ENCODE peak calls at places on chromosomes 6 and 20, in five cellular contexts. T is dorsolateral prefrontal cortex, K is BE2C, G is MG63, W is H9. O is an unnamed sample.

GRCh38 chr6:147022041-147022440 is 182.2 kb upstream of the STXBP5 start:
- DNase-seq in W (no peak), T (no peak), G (no peak), K (no peak), O (no peak)

GRCh38 chr6:3549314-3549940 is 92.6 kb upstream of the SLC22A23 start:
- DNase-seq in W (no peak), K (no peak), G (no peak), T (no peak), O (no peak)

GRCh38 chr6:127933852-127934840 is 33.3 kb upstream of the THEMIS start:
- DNase-seq in T (no peak), K (no peak), G (no peak), W (no peak), O (no peak)

GRCh38 chr6:139252018-139252390 is 39.8 kb downstream of the TXLNB start:
- DNase-seq in W (no peak), T (no peak), K (no peak), G (no peak), O (no peak)

GRCh38 chr6:12608016-12608860 is 108.3 kb upstream of the PHACTR1 start:
- DNase-seq in W (no peak), K (no peak), T (no peak), G (no peak), O (no peak)

GRCh38 chr20:36181934-36182603 is 27.5 kb downstream of the EPB41L1 start:
- DNase-seq in W (no peak), T (no peak), G (peak; percentile 21), K (no peak), O (peak; percentile 42)

GRCh38 chr6:93352604-93353003 is 66.8 kb downstream of the EPHA7 start:
- DNase-seq in W (no peak), G (no peak), T (no peak), K (no peak), O (no peak)

GRCh38 chr6:31441368-31442267 is 38.2 kb downstream of the MICA start:
- DNase-seq in K (peak; percentile 73), W (peak; percentile 87), T (peak; percentile 72), G (peak; percentile 67), O (peak; percentile 71)

GRCh38 chr6:126904176-126904575 is 214.3 kb upstream of the RSPO3 start:
- DNase-seq in W (no peak), T (no peak), K (no peak), G (no peak), O (no peak)

GRCh38 chr20:50642288-50642803 is 49.0 kb downstream of the RIPOR3 start:
- DNase-seq in G (no peak), T (no peak), W (peak; percentile 93), K (no peak), O (peak; percentile 60)

GRCh38 chr6:135300576-135300975 is 119.5 kb downstream of the MYB start:
- DNase-seq in G (no peak), T (no peak), W (no peak), K (no peak), O (no peak)

GRCh38 chr6:10719386-10720228 is 3.3 kb upstream of the TMEM14C start:
- DNase-seq in T (no peak), K (peak; percentile 15), G (peak; percentile 38), W (no peak), O (no peak)

GRCh38 chr6:52154381-52154780 is 31.8 kb upstream of the IL17A start:
- DNase-seq in W (no peak), K (no peak), T (no peak), G (no peak), O (no peak)

GRCh38 chr6:117483645-117484016 is 1.2 kb downstream of the DCBLD1 start:
- DNase-seq in T (no peak), G (no peak), K (peak; percentile 12), W (no peak), O (peak; percentile 62)

GRCh38 chr6:21935561-21936028 is 342.0 kb downstream of the SOX4 start:
- DNase-seq in G (peak; percentile 19), T (no peak), W (peak; percentile 64), K (peak; percentile 40), O (peak; percentile 36)

GRCh38 chr20:32517914-32518592 is 67.1 kb downstream of the NOL4L start:
- DNase-seq in W (no peak), G (no peak), K (no peak), T (no peak), O (no peak)

GRCh38 chr6:166515072-166515810 is 71.2 kb downstream of the RAMACL start:
- DNase-seq in G (peak; percentile 87), T (peak; percentile 60), K (peak; percentile 75), W (no peak), O (peak; percentile 50)

GRCh38 chr20:58150772-58151171 is 77.7 kb downstream of the ANKRD60 start:
- DNase-seq in W (peak; percentile 82), G (no peak), T (no peak), K (peak; percentile 67), O (no peak)

GRCh38 chr6:155177369-155177961 is 86.3 kb upstream of the CLDN20 start:
- DNase-seq in K (peak; percentile 66), W (no peak), T (no peak), G (no peak), O (peak; percentile 79)

GRCh38 chr20:10828221-10828620 is 154.4 kb upstream of the JAG1 start:
- DNase-seq in W (no peak), T (no peak), G (no peak), K (no peak), O (no peak)

GRCh38 chr6:122779672-122780066 is at the start of gene FABP7:
- DNase-seq in W (no peak), T (no peak), G (no peak), K (no peak), O (no peak)

GRCh38 chr6:36252005-36252404 is 17.9 kb upstream of the PNPLA1 start:
- DNase-seq in K (no peak), W (no peak), G (no peak), T (no peak), O (no peak)

GRCh38 chr6:30914854-30915590 is 984 bp downstream of the VARS2 start:
- DNase-seq in T (no peak), W (no peak), G (no peak), K (no peak), O (no peak)

GRCh38 chr6:137094411-137095008 is 49.7 kb upstream of the IL20RA start:
- DNase-seq in G (peak; percentile 49), W (peak; percentile 38), T (no peak), K (peak; percentile 69), O (peak; percentile 78)

GRCh38 chr6:76633259-76633658 is 560.8 kb upstream of the IMPG1 start:
- DNase-seq in K (no peak), T (no peak), W (peak; percentile 58), G (peak; percentile 12), O (peak; percentile 36)

GRCh38 chr20:46215913-46216707 is 92.2 kb downstream of the CDH22 start:
- DNase-seq in K (peak; percentile 96), T (no peak), W (peak; percentile 91), G (no peak), O (peak; percentile 94)

GRCh38 chr20:12847862-12848261 is 160.9 kb upstream of the SPTLC3 start:
- DNase-seq in T (no peak), W (no peak), G (no peak), K (no peak), O (peak; percentile 25)

GRCh38 chr6:164010446-164011071 is 596.0 kb downstream of the QKI start:
- DNase-seq in W (no peak), G (no peak), T (peak; percentile 58), K (no peak), O (no peak)

GRCh38 chr6:41503841-41504525 is 42.2 kb upstream of the FOXP4 start:
- DNase-seq in K (no peak), T (no peak), W (no peak), G (peak; percentile 42), O (peak; percentile 72)

GRCh38 chr6:52328721-52329120 is 33.2 kb upstream of the PAQR8 start:
- DNase-seq in K (no peak), W (no peak), T (no peak), G (no peak), O (no peak)

GRCh38 chr20:35007891-35008290 is 52.2 kb downstream of the MYH7B start:
- DNase-seq in T (peak; percentile 27), K (no peak), G (no peak), W (peak; percentile 14), O (no peak)

GRCh38 chr6:168157272-168158007 is 78.4 kb upstream of the FRMD1 start:
- DNase-seq in G (peak; percentile 96), K (no peak), W (peak; percentile 29), T (no peak), O (no peak)

GRCh38 chr20:22339091-22339881 is 245.1 kb downstream of the FOXA2 start:
- DNase-seq in W (no peak), T (no peak), K (peak; percentile 55), G (peak; percentile 14), O (peak; percentile 94)

GRCh38 chr6:33718713-33719112 is 7.2 kb upstream of the UQCC2 start:
- DNase-seq in G (no peak), K (no peak), W (no peak), T (no peak), O (no peak)
- H3K27me3 ChIP-seq in G (no peaks in the 10 kb centered on the region), K (no peaks in the 10 kb centered on the region), W (no peaks in the 10 kb centered on the region), T (no peaks in the 10 kb centered on the region), O (no peaks in the 10 kb centered on the region)

GRCh38 chr20:2066461-2067122 is 35.0 kb upstream of the STK35 start:
- DNase-seq in W (no peak), T (no peak), K (no peak), G (no peak), O (no peak)
- H3K27me3 ChIP-seq in W (no peaks in the 10 kb centered on the region), T (no peaks in the 10 kb centered on the region), K (no peaks in the 10 kb centered on the region), G (peaks cover 8% of the 10 kb centered on the region), O (peaks cover 4% of the 10 kb centered on the region)

GRCh38 chr20:1686151-1686748 is 28.7 kb upstream of the SIRPG start:
- DNase-seq in G (no peak), T (no peak), K (no peak), W (no peak), O (no peak)
- H3K27me3 ChIP-seq in G (no peaks in the 10 kb centered on the region), T (no peaks in the 10 kb centered on the region), K (no peaks in the 10 kb centered on the region), W (no peaks in the 10 kb centered on the region), O (no peaks in the 10 kb centered on the region)

GRCh38 chr6:149948616-149949015 is 6.8 kb downstream of the ULBP2 start:
- DNase-seq in T (no peak), G (no peak), K (no peak), W (no peak), O (no peak)
- H3K27me3 ChIP-seq in T (peaks cover 32% of the 10 kb centered on the region), G (peaks cover 2% of the 10 kb centered on the region), K (peaks cover 45% of the 10 kb centered on the region), W (peaks cover 27% of the 10 kb centered on the region), O (no peaks in the 10 kb centered on the region)

GRCh38 chr6:28810655-28811053 is 113.1 kb downstream of the TRIM27 start:
- DNase-seq in T (no peak), K (no peak), G (no peak), W (no peak), O (no peak)

GRCh38 chr6:28809947-28810654 is 113.7 kb downstream of the TRIM27 start:
- DNase-seq in K (peak; percentile 57), W (peak; percentile 64), G (no peak), T (no peak), O (no peak)

GRCh38 chr6:28808383-28808782 is 115.4 kb downstream of the TRIM27 start:
- DNase-seq in G (no peak), T (no peak), K (no peak), W (no peak), O (no peak)

GRCh38 chr6:28811873-28812272 is 111.9 kb downstream of the TRIM27 start:
- DNase-seq in G (no peak), W (no peak), T (no peak), K (no peak), O (no peak)

GRCh38 chr6:28807682-28808280 is 116.0 kb downstream of the TRIM27 start:
- DNase-seq in T (no peak), W (peak; percentile 74), G (no peak), K (peak; percentile 70), O (peak; percentile 74)
- H3K27me3 ChIP-seq in T (peaks cover 90% of the 10 kb centered on the region), W (peaks cover 56% of the 10 kb centered on the region), G (no peaks in the 10 kb centered on the region), K (peaks cover 10% of the 10 kb centered on the region), O (no peaks in the 10 kb centered on the region)